ENCODE peak calls at places on chromosome 16, in four cellular contexts. One of them, this sample, is unnamed.
A peak's percentile ranks its signal among the peaks of the same experiment; 100 is the strongest.

GRCh38 chr16:89557230-89557935 is 3.1 kb upstream of the RPL13 start:
- DNase-seq in fibroblast of mammary gland: peak; percentile 81
- DNase-seq in astrocyte of the spinal cord: peak; percentile 77
- DNase-seq in nephron progenitor cell: peak; percentile 89
- DNase-seq in this sample: no peak

GRCh38 chr16:77298638-77299360 is 99.6 kb downstream of the SYCE1L start:
- DNase-seq in fibroblast of mammary gland: peak; percentile 95
- DNase-seq in astrocyte of the spinal cord: peak; percentile 96
- DNase-seq in nephron progenitor cell: no peak
- DNase-seq in this sample: no peak

GRCh38 chr16:9703731-9704130 is 478.5 kb downstream of the GRIN2A start:
- DNase-seq in astrocyte of the spinal cord: no peak
- DNase-seq in fibroblast of mammary gland: no peak
- DNase-seq in nephron progenitor cell: no peak
- DNase-seq in this sample: no peak

GRCh38 chr16:72986011-72986410 is 61.9 kb downstream of the ZFHX3 start:
- DNase-seq in fibroblast of mammary gland: peak; percentile 36
- DNase-seq in astrocyte of the spinal cord: peak; percentile 29
- DNase-seq in nephron progenitor cell: no peak
- DNase-seq in this sample: no peak

GRCh38 chr16:7318661-7319060 is 14.0 kb upstream of the RBFOX1 start:
- DNase-seq in nephron progenitor cell: no peak
- DNase-seq in astrocyte of the spinal cord: no peak
- DNase-seq in fibroblast of mammary gland: no peak
- DNase-seq in this sample: no peak

GRCh38 chr16:5490499-5490898 is 392.9 kb upstream of the EEF2KMT start:
- DNase-seq in astrocyte of the spinal cord: no peak
- DNase-seq in nephron progenitor cell: peak; percentile 83
- DNase-seq in fibroblast of mammary gland: peak; percentile 3
- DNase-seq in this sample: no peak

GRCh38 chr16:57185446-57185944 is 344 bp downstream of the PSME3IP1 start:
- DNase-seq in astrocyte of the spinal cord: peak; percentile 61
- DNase-seq in nephron progenitor cell: peak; percentile 38
- DNase-seq in fibroblast of mammary gland: peak; percentile 84
- DNase-seq in this sample: no peak

GRCh38 chr16:10828851-10829331 is 10.3 kb upstream of the TVP23A start:
- DNase-seq in astrocyte of the spinal cord: peak; percentile 89
- DNase-seq in fibroblast of mammary gland: peak; percentile 83
- DNase-seq in nephron progenitor cell: no peak
- DNase-seq in this sample: no peak

GRCh38 chr16:60217787-60218186 is 1483.7 kb upstream of the GOT2 start:
- DNase-seq in fibroblast of mammary gland: no peak
- DNase-seq in astrocyte of the spinal cord: no peak
- DNase-seq in nephron progenitor cell: no peak
- DNase-seq in this sample: no peak

GRCh38 chr16:70394853-70395252 is 44.0 kb downstream of the ST3GAL2 start:
- DNase-seq in fibroblast of mammary gland: no peak
- DNase-seq in nephron progenitor cell: no peak
- DNase-seq in astrocyte of the spinal cord: no peak
- DNase-seq in this sample: no peak

GRCh38 chr16:49924078-49924477 is 68.2 kb upstream of the ZNF423 start:
- DNase-seq in fibroblast of mammary gland: peak; percentile 15
- DNase-seq in nephron progenitor cell: no peak
- DNase-seq in astrocyte of the spinal cord: no peak
- DNase-seq in this sample: no peak

GRCh38 chr16:813204-813915 is 12.8 kb upstream of the GNG13 start:
- DNase-seq in astrocyte of the spinal cord: no peak
- DNase-seq in fibroblast of mammary gland: peak; percentile 20
- DNase-seq in nephron progenitor cell: peak; percentile 81
- DNase-seq in this sample: no peak

GRCh38 chr16:3938843-3939624 is 58.5 kb upstream of the CREBBP start:
- DNase-seq in fibroblast of mammary gland: no peak
- DNase-seq in nephron progenitor cell: peak; percentile 85
- DNase-seq in astrocyte of the spinal cord: peak; percentile 67
- DNase-seq in this sample: no peak

GRCh38 chr16:48609453-48610023 is 442 bp downstream of the N4BP1 start:
- DNase-seq in astrocyte of the spinal cord: peak; percentile 50
- DNase-seq in nephron progenitor cell: peak; percentile 79
- DNase-seq in fibroblast of mammary gland: peak; percentile 44
- DNase-seq in this sample: no peak

GRCh38 chr16:23679274-23679985 is 741 bp downstream of the PLK1 start:
- DNase-seq in nephron progenitor cell: peak; percentile 39
- DNase-seq in astrocyte of the spinal cord: peak; percentile 28
- DNase-seq in fibroblast of mammary gland: peak; percentile 34
- DNase-seq in this sample: no peak

GRCh38 chr16:77834600-77834963 is 46.2 kb downstream of the VAT1L start:
- DNase-seq in fibroblast of mammary gland: peak; percentile 29
- DNase-seq in nephron progenitor cell: no peak
- DNase-seq in astrocyte of the spinal cord: peak; percentile 69
- DNase-seq in this sample: no peak

GRCh38 chr16:52309761-52310416 is 237.1 kb downstream of the TOX3 start:
- DNase-seq in fibroblast of mammary gland: no peak
- DNase-seq in astrocyte of the spinal cord: no peak
- DNase-seq in nephron progenitor cell: no peak
- DNase-seq in this sample: no peak

GRCh38 chr16:48335961-48336360 is 49.3 kb downstream of the SIAH1 start:
- DNase-seq in astrocyte of the spinal cord: peak; percentile 71
- DNase-seq in fibroblast of mammary gland: no peak
- DNase-seq in nephron progenitor cell: no peak
- DNase-seq in this sample: no peak

GRCh38 chr16:50666658-50667496 is 14.2 kb downstream of the SNX20 start:
- DNase-seq in fibroblast of mammary gland: no peak
- DNase-seq in nephron progenitor cell: no peak
- DNase-seq in astrocyte of the spinal cord: no peak
- DNase-seq in this sample: no peak

GRCh38 chr16:70686376-70687171 is 721 bp upstream of the MTSS2 start:
- DNase-seq in astrocyte of the spinal cord: no peak
- DNase-seq in fibroblast of mammary gland: no peak
- DNase-seq in nephron progenitor cell: no peak
- DNase-seq in this sample: peak; percentile 93

GRCh38 chr16:54291981-54292487 is 5.4 kb upstream of the IRX3 start:
- DNase-seq in astrocyte of the spinal cord: peak; percentile 25
- DNase-seq in nephron progenitor cell: no peak
- DNase-seq in fibroblast of mammary gland: no peak
- DNase-seq in this sample: no peak

GRCh38 chr16:78709137-78709871 is 609.9 kb downstream of the WWOX start:
- DNase-seq in nephron progenitor cell: no peak
- DNase-seq in fibroblast of mammary gland: no peak
- DNase-seq in astrocyte of the spinal cord: no peak
- DNase-seq in this sample: no peak

GRCh38 chr16:24540575-24541240 is 1.3 kb downstream of the RBBP6 start:
- DNase-seq in astrocyte of the spinal cord: peak; percentile 13
- DNase-seq in nephron progenitor cell: no peak
- DNase-seq in fibroblast of mammary gland: no peak
- DNase-seq in this sample: no peak

GRCh38 chr16:66480265-66481080 is 53.4 kb downstream of the BEAN1 start:
- DNase-seq in nephron progenitor cell: no peak
- DNase-seq in fibroblast of mammary gland: no peak
- DNase-seq in astrocyte of the spinal cord: no peak
- DNase-seq in this sample: peak; percentile 84

GRCh38 chr16:70396209-70396904 is 42.5 kb downstream of the ST3GAL2 start:
- DNase-seq in fibroblast of mammary gland: peak; percentile 36
- DNase-seq in nephron progenitor cell: no peak
- DNase-seq in astrocyte of the spinal cord: no peak
- DNase-seq in this sample: no peak

GRCh38 chr16:27429981-27430441 is 28.0 kb downstream of the IL21R start:
- DNase-seq in astrocyte of the spinal cord: no peak
- DNase-seq in fibroblast of mammary gland: no peak
- DNase-seq in nephron progenitor cell: no peak
- DNase-seq in this sample: peak; percentile 90

GRCh38 chr16:57815987-57816745 is 13.9 kb upstream of the KIFC3 start:
- DNase-seq in astrocyte of the spinal cord: peak; percentile 94
- DNase-seq in fibroblast of mammary gland: peak; percentile 91
- DNase-seq in nephron progenitor cell: no peak
- DNase-seq in this sample: no peak

GRCh38 chr16:84603115-84603816 is 14.6 kb downstream of the COTL1 start:
- DNase-seq in astrocyte of the spinal cord: peak; percentile 98
- DNase-seq in nephron progenitor cell: no peak
- DNase-seq in fibroblast of mammary gland: peak; percentile 99
- DNase-seq in this sample: no peak

DNA sequence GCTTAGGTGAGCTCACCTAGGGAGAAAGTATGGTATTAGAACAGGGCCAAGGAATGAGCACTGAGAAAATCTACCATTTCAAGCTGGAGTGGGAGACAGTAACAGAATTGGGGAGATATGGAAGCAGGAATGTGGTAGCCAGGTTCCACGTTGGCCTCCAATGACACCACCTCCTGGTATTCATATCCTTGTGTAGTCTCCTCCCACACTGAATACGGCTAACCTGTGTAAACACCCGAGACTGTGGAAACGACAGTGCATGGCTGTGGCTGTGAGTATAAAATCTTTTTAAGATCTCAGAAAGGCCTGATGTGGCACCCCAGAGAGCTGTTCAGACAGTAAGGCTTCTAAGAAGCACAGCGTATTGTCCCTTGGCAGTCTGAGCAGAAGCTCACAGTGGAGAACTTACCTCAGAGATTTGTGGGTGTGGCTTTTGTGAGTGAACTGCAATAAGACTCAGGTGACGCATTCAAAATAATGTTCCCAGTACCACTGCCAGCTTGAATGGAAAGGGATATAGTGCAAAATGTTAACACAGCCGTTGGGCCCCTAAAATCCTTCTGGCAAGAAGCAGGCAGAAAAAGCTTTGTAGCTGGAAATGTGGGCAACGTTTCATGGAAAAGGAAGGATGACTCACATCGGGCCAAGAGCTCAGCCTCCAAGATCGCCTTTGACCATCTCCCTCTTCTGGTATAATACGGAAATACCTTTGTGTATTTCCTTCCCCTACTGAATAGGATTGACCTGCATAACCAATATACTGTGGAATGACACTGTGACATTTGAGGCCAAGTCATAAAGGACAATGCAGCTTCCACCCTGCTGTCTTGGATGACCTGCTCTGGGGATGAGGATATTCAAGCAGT is 14.4 kb downstream of the SDR42E1 start:
- DNase-seq in astrocyte of the spinal cord: peak; percentile 56
- DNase-seq in nephron progenitor cell: no peak
- DNase-seq in fibroblast of mammary gland: peak; percentile 52
- DNase-seq in this sample: no peak
- TF ChIP-seq CTCF in astrocyte of the spinal cord: peak; percentile 15
- TF ChIP-seq CTCF in nephron progenitor cell: no peak
- TF ChIP-seq CTCF in fibroblast of mammary gland: peak; percentile 25
- TF ChIP-seq CTCF in this sample: peak; percentile 66

GRCh38 chr16:28982949-28983348 is 1.9 kb upstream of the LAT start:
- DNase-seq in nephron progenitor cell: no peak
- DNase-seq in astrocyte of the spinal cord: no peak
- DNase-seq in fibroblast of mammary gland: no peak
- DNase-seq in this sample: no peak

GRCh38 chr16:28982418-28982817 is 2.4 kb upstream of the LAT start:
- DNase-seq in fibroblast of mammary gland: no peak
- DNase-seq in nephron progenitor cell: no peak
- DNase-seq in astrocyte of the spinal cord: no peak
- DNase-seq in this sample: no peak

GRCh38 chr16:28980929-28981328 is 3.9 kb upstream of the LAT start:
- DNase-seq in astrocyte of the spinal cord: no peak
- DNase-seq in fibroblast of mammary gland: no peak
- DNase-seq in nephron progenitor cell: no peak
- DNase-seq in this sample: no peak

GRCh38 chr16:28983644-28984043 is 1.2 kb upstream of the LAT start:
- DNase-seq in nephron progenitor cell: no peak
- DNase-seq in fibroblast of mammary gland: no peak
- DNase-seq in astrocyte of the spinal cord: no peak
- DNase-seq in this sample: no peak

DNA sequence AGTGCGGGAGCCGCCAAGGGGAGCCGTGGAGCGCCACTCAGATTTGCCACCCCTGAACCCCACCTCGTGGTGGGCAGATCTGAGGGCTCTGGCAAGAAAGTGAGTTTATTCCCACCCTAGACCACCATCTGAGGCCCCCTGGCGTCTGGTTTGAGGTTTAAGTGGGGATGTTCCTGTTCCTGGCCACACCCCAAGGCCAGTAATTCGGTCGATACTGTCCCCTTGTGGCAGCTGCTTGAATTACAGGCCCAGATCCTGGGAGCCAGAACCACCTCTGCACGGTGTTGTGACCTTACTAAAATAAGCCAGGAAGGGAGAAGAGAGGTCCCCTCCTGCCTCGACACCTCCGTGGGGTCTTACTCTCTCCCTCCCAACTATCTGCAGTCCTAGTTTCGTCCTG is 3.3 kb upstream of the LAT start:
- DNase-seq in nephron progenitor cell: peak; percentile 45
- DNase-seq in astrocyte of the spinal cord: no peak
- DNase-seq in fibroblast of mammary gland: peak; percentile 22
- DNase-seq in this sample: no peak
- TF ChIP-seq CTCF in nephron progenitor cell: peak; percentile 63
- TF ChIP-seq CTCF in astrocyte of the spinal cord: peak; percentile 70
- TF ChIP-seq CTCF in fibroblast of mammary gland: peak; percentile 78
- TF ChIP-seq CTCF in this sample: peak; percentile 74

DNA sequence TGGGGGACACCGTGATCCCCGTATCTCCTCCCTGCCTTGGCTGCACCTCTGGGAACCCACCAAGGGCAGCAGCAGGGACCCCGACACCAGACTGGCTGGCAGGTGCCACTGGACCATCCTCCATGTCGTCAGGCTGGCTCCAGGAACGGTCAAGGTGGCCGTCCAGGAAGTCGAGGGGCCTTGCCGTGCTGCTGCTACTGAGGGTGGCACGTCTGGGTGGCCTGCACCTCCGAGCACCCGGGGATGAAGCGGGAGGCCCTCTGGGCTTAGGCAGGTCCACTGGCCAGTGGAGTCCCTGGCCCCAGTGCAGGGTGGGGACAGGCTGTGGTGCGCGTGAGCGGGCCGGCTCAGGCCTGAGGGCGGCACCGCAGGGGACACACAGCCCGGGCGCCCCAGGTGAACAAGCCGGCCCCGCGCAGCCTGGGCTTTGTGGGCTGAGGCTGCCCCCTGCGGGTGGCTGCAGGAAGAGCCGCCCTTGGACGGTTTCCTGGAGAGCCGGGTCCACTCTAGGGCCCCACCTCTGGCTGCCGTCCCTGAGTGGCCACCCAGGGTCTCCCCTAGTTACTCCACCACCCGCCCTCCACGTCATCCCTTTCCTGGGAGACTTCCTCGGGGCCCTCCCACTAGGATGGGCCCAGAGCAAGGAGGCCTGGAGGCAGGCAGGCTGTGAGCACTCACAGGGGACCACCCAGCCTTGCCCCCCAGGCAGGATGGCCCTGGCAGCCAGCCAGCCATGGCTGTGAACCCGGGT is 42.8 kb upstream of the ZC3H18 start:
- DNase-seq in astrocyte of the spinal cord: peak; percentile 34
- DNase-seq in nephron progenitor cell: peak; percentile 83
- DNase-seq in fibroblast of mammary gland: peak; percentile 55
- DNase-seq in this sample: no peak
- TF ChIP-seq CTCF in astrocyte of the spinal cord: peak; percentile 84
- TF ChIP-seq CTCF in nephron progenitor cell: peak; percentile 89
- TF ChIP-seq CTCF in fibroblast of mammary gland: peak; percentile 60
- TF ChIP-seq CTCF in this sample: peak; percentile 93

GRCh38 chr16:62036101-62036806 is at the start of gene CDH8:
- DNase-seq in astrocyte of the spinal cord: peak; percentile 17
- DNase-seq in fibroblast of mammary gland: no peak
- DNase-seq in nephron progenitor cell: peak; percentile 69
- DNase-seq in this sample: no peak

GRCh38 chr16:62036807-62037135 is 533 bp upstream of the CDH8 start:
- DNase-seq in fibroblast of mammary gland: no peak
- DNase-seq in nephron progenitor cell: peak; percentile 15
- DNase-seq in astrocyte of the spinal cord: no peak
- DNase-seq in this sample: no peak

GRCh38 chr16:62038646-62039045 is 2.4 kb upstream of the CDH8 start:
- DNase-seq in fibroblast of mammary gland: no peak
- DNase-seq in astrocyte of the spinal cord: no peak
- DNase-seq in nephron progenitor cell: no peak
- DNase-seq in this sample: no peak

GRCh38 chr16:62038225-62038624 is 2.0 kb upstream of the CDH8 start:
- DNase-seq in astrocyte of the spinal cord: no peak
- DNase-seq in fibroblast of mammary gland: no peak
- DNase-seq in nephron progenitor cell: no peak
- DNase-seq in this sample: no peak

GRCh38 chr16:62041401-62041800 is 5.2 kb upstream of the CDH8 start:
- DNase-seq in fibroblast of mammary gland: peak; percentile 3
- DNase-seq in astrocyte of the spinal cord: peak; percentile 58
- DNase-seq in nephron progenitor cell: peak; percentile 36
- DNase-seq in this sample: no peak
- TF ChIP-seq CTCF in fibroblast of mammary gland: peak; percentile 4
- TF ChIP-seq CTCF in astrocyte of the spinal cord: peak; percentile 67
- TF ChIP-seq CTCF in nephron progenitor cell: peak; percentile 49
- TF ChIP-seq CTCF in this sample: peak; percentile 83